ENCODE peak calls at places on chromosomes 1 and 21, in ten cellular contexts. B, P, D, Z, O, U, H, Q, Y and I are unnamed samples.

GRCh38 chr1:63691672-63692425 is 82.0 kb upstream of the ROR1 start:
- DNase-seq in B (peak; percentile 10), P (peak; percentile 70), D (peak; percentile 14), Z (peak; percentile 57), O (peak; percentile 58), U (no peak), H (peak; percentile 40), Q (peak; percentile 81), Y (peak; percentile 44), I (peak; percentile 40)

GRCh38 chr1:219329606-219330005 is 155.9 kb downstream of the LYPLAL1 start:
- DNase-seq in B (no peak), P (no peak), D (no peak), Z (peak; percentile 54), O (no peak), U (no peak), H (no peak), Q (no peak), Y (no peak), I (no peak)

GRCh38 chr1:181998858-181999257 is 62.7 kb downstream of the ZNF648 start:
- DNase-seq in B (no peak), P (no peak), D (no peak), Z (no peak), O (no peak), U (no peak), H (no peak), Q (no peak), Y (no peak), I (no peak)

GRCh38 chr1:176626572-176627061 is 163.6 kb downstream of the PAPPA2 start:
- DNase-seq in B (no peak), P (no peak), D (no peak), Z (no peak), O (no peak), U (no peak), H (no peak), Q (no peak), Y (no peak), I (no peak)

GRCh38 chr1:20389551-20389950 is 96.5 kb downstream of the CAMK2N1 start:
- DNase-seq in B (no peak), P (no peak), D (no peak), Z (no peak), O (no peak), U (no peak), H (no peak), Q (no peak), Y (no peak), I (no peak)

GRCh38 chr1:107153033-107153432 is 12.2 kb downstream of the NTNG1 start:
- DNase-seq in B (no peak), P (peak; percentile 57), D (no peak), Z (no peak), O (no peak), U (no peak), H (no peak), Q (no peak), Y (no peak), I (no peak)

GRCh38 chr1:64864018-64864945 is 102.1 kb downstream of the JAK1 start:
- DNase-seq in B (peak; percentile 2), P (no peak), D (no peak), Z (no peak), O (peak; percentile 74), U (no peak), H (peak; percentile 63), Q (no peak), Y (no peak), I (no peak)

GRCh38 chr1:194338241-194338948 is 1152.0 kb upstream of the B3GALT2 start:
- DNase-seq in B (no peak), P (no peak), D (no peak), Z (no peak), O (no peak), U (no peak), H (no peak), Q (no peak), Y (no peak), I (no peak)

GRCh38 chr1:224773646-224774045 is 155.8 kb upstream of the DNAH14 start:
- DNase-seq in B (no peak), P (no peak), D (no peak), Z (no peak), O (no peak), U (no peak), H (no peak), Q (no peak), Y (no peak), I (no peak)

GRCh38 chr21:46503922-46504539 is 45.3 kb downstream of the DIP2A start:
- DNase-seq in B (no peak), P (no peak), D (no peak), Z (no peak), O (no peak), U (no peak), H (no peak), Q (no peak), Y (no peak), I (no peak)